ENCODE peak calls at places on chromosome X, in six cellular contexts. One of them, this sample, is unnamed.

GRCh38 chrX:288561-288991 is 7.4 kb downstream of the PLCXD1 start:
- DNase-seq in suprapubic skin: peak; percentile 49
- DNase-seq in transverse colon: no peak
- DNase-seq in tibial nerve: no peak
- DNase-seq in bronchial epithelial cell: no peak
- DNase-seq in fibroblast of pulmonary artery: no peak
- DNase-seq in this sample: no peak

GRCh38 chrX:36961590-36961989 is 46.6 kb upstream of the FAM47C start:
- DNase-seq in bronchial epithelial cell: peak; percentile 3
- DNase-seq in transverse colon: no peak
- DNase-seq in suprapubic skin: no peak
- DNase-seq in fibroblast of pulmonary artery: no peak
- DNase-seq in tibial nerve: no peak
- DNase-seq in this sample: no peak

GRCh38 chrX:142052238-142052637 is 148.5 kb downstream of the MAGEC1 start:
- DNase-seq in bronchial epithelial cell: no peak
- DNase-seq in suprapubic skin: no peak
- DNase-seq in transverse colon: no peak
- DNase-seq in fibroblast of pulmonary artery: no peak
- DNase-seq in tibial nerve: no peak
- DNase-seq in this sample: no peak

GRCh38 chrX:26442340-26442739 is 226.4 kb downstream of the MAGEB5 start:
- DNase-seq in fibroblast of pulmonary artery: peak; percentile 44
- DNase-seq in suprapubic skin: no peak
- DNase-seq in transverse colon: no peak
- DNase-seq in tibial nerve: peak; percentile 4
- DNase-seq in bronchial epithelial cell: peak; percentile 2
- DNase-seq in this sample: no peak

GRCh38 chrX:72349190-72349589 is 43.5 kb upstream of the CITED1 start:
- DNase-seq in suprapubic skin: no peak
- DNase-seq in fibroblast of pulmonary artery: no peak
- DNase-seq in transverse colon: no peak
- DNase-seq in bronchial epithelial cell: no peak
- DNase-seq in tibial nerve: no peak
- DNase-seq in this sample: peak; percentile 4

GRCh38 chrX:115713465-115713864 is 152.5 kb downstream of the PLS3 start:
- DNase-seq in fibroblast of pulmonary artery: no peak
- DNase-seq in tibial nerve: no peak
- DNase-seq in transverse colon: no peak
- DNase-seq in suprapubic skin: no peak
- DNase-seq in bronchial epithelial cell: peak; percentile 79
- DNase-seq in this sample: no peak

GRCh38 chrX:153592966-153593688 is 5.8 kb downstream of the CCNQ start:
- DNase-seq in bronchial epithelial cell: no peak
- DNase-seq in fibroblast of pulmonary artery: no peak
- DNase-seq in tibial nerve: no peak
- DNase-seq in suprapubic skin: no peak
- DNase-seq in transverse colon: no peak
- DNase-seq in this sample: no peak

GRCh38 chrX:153469811-153470410 is 465 bp downstream of the HAUS7 start:
- DNase-seq in tibial nerve: no peak
- DNase-seq in bronchial epithelial cell: peak; percentile 8
- DNase-seq in suprapubic skin: no peak
- DNase-seq in transverse colon: no peak
- DNase-seq in fibroblast of pulmonary artery: peak; percentile 24
- DNase-seq in this sample: no peak

GRCh38 chrX:150044556-150044955 is 106.3 kb upstream of the EOLA2 start:
- DNase-seq in bronchial epithelial cell: no peak
- DNase-seq in transverse colon: no peak
- DNase-seq in fibroblast of pulmonary artery: peak; percentile 29
- DNase-seq in suprapubic skin: no peak
- DNase-seq in tibial nerve: no peak
- DNase-seq in this sample: no peak

GRCh38 chrX:130171446-130172126 is at the start of gene RAB33A:
- DNase-seq in tibial nerve: no peak
- DNase-seq in transverse colon: peak; percentile 13
- DNase-seq in bronchial epithelial cell: no peak
- DNase-seq in fibroblast of pulmonary artery: peak; percentile 11
- DNase-seq in suprapubic skin: no peak
- DNase-seq in this sample: no peak

GRCh38 chrX:1465261-1466231 is 12.8 kb upstream of the ASMTL start:
- DNase-seq in tibial nerve: no peak
- DNase-seq in fibroblast of pulmonary artery: no peak
- DNase-seq in bronchial epithelial cell: no peak
- DNase-seq in suprapubic skin: no peak
- DNase-seq in transverse colon: no peak
- DNase-seq in this sample: no peak

GRCh38 chrX:10021461-10022272 is 54.5 kb downstream of the CLDN34 start:
- DNase-seq in transverse colon: no peak
- DNase-seq in fibroblast of pulmonary artery: peak; percentile 43
- DNase-seq in tibial nerve: no peak
- DNase-seq in suprapubic skin: no peak
- DNase-seq in bronchial epithelial cell: peak; percentile 53
- DNase-seq in this sample: no peak

GRCh38 chrX:118553042-118553714 is 57.6 kb downstream of the DOCK11 start:
- DNase-seq in bronchial epithelial cell: no peak
- DNase-seq in fibroblast of pulmonary artery: no peak
- DNase-seq in suprapubic skin: no peak
- DNase-seq in transverse colon: no peak
- DNase-seq in tibial nerve: no peak
- DNase-seq in this sample: no peak

GRCh38 chrX:47146936-47147859 is 2.2 kb downstream of the RBM10 start:
- DNase-seq in tibial nerve: no peak
- DNase-seq in fibroblast of pulmonary artery: no peak
- DNase-seq in transverse colon: no peak
- DNase-seq in bronchial epithelial cell: no peak
- DNase-seq in suprapubic skin: no peak
- DNase-seq in this sample: no peak

GRCh38 chrX:16671005-16671404 is 21.0 kb downstream of the S100G start:
- DNase-seq in suprapubic skin: no peak
- DNase-seq in transverse colon: no peak
- DNase-seq in fibroblast of pulmonary artery: peak; percentile 76
- DNase-seq in bronchial epithelial cell: peak; percentile 23
- DNase-seq in tibial nerve: peak; percentile 28
- DNase-seq in this sample: no peak

GRCh38 chrX:78595901-78596502 is 63.1 kb downstream of the RTL3 start:
- DNase-seq in suprapubic skin: no peak
- DNase-seq in bronchial epithelial cell: no peak
- DNase-seq in fibroblast of pulmonary artery: peak; percentile 21
- DNase-seq in tibial nerve: peak; percentile 5
- DNase-seq in transverse colon: no peak
- DNase-seq in this sample: no peak

GRCh38 chrX:43500996-43501694 is 155.0 kb upstream of the MAOA start:
- DNase-seq in bronchial epithelial cell: peak; percentile 31
- DNase-seq in transverse colon: no peak
- DNase-seq in suprapubic skin: no peak
- DNase-seq in fibroblast of pulmonary artery: no peak
- DNase-seq in tibial nerve: no peak
- DNase-seq in this sample: no peak

GRCh38 chrX:154750301-154751120 is at the start of gene GAB3:
- DNase-seq in fibroblast of pulmonary artery: peak; percentile 33
- DNase-seq in bronchial epithelial cell: no peak
- DNase-seq in suprapubic skin: peak; percentile 66
- DNase-seq in transverse colon: peak; percentile 46
- DNase-seq in tibial nerve: no peak
- DNase-seq in this sample: no peak

GRCh38 chrX:12936947-12937346 is 30.5 kb downstream of the TLR8 start:
- DNase-seq in fibroblast of pulmonary artery: no peak
- DNase-seq in tibial nerve: no peak
- DNase-seq in transverse colon: no peak
- DNase-seq in bronchial epithelial cell: no peak
- DNase-seq in suprapubic skin: no peak
- DNase-seq in this sample: no peak

GRCh38 chrX:635428-636192 is 5.0 kb downstream of the SHOX start:
- DNase-seq in transverse colon: no peak
- DNase-seq in tibial nerve: no peak
- DNase-seq in bronchial epithelial cell: no peak
- DNase-seq in suprapubic skin: no peak
- DNase-seq in fibroblast of pulmonary artery: no peak
- DNase-seq in this sample: no peak

GRCh38 chrX:9857575-9857974 is 71.3 kb downstream of the SHROOM2 start:
- DNase-seq in fibroblast of pulmonary artery: no peak
- DNase-seq in transverse colon: no peak
- DNase-seq in tibial nerve: no peak
- DNase-seq in bronchial epithelial cell: no peak
- DNase-seq in suprapubic skin: no peak
- DNase-seq in this sample: no peak

GRCh38 chrX:70480660-70481018 is 36.0 kb downstream of the DLG3 start:
- DNase-seq in transverse colon: no peak
- DNase-seq in suprapubic skin: no peak
- DNase-seq in fibroblast of pulmonary artery: peak; percentile 24
- DNase-seq in tibial nerve: no peak
- DNase-seq in bronchial epithelial cell: no peak
- DNase-seq in this sample: no peak

GRCh38 chrX:118226060-118226428 is 109.4 kb upstream of the KLHL13 start:
- DNase-seq in tibial nerve: no peak
- DNase-seq in fibroblast of pulmonary artery: peak; percentile 26
- DNase-seq in suprapubic skin: no peak
- DNase-seq in transverse colon: no peak
- DNase-seq in bronchial epithelial cell: peak; percentile 45
- DNase-seq in this sample: no peak

GRCh38 chrX:144275826-144276225 is 392.0 kb downstream of the UBE2NL start:
- DNase-seq in suprapubic skin: no peak
- DNase-seq in transverse colon: no peak
- DNase-seq in bronchial epithelial cell: no peak
- DNase-seq in fibroblast of pulmonary artery: no peak
- DNase-seq in tibial nerve: no peak
- DNase-seq in this sample: no peak

GRCh38 chrX:151363316-151363715 is 33.7 kb upstream of the VMA21 start:
- DNase-seq in suprapubic skin: no peak
- DNase-seq in fibroblast of pulmonary artery: no peak
- DNase-seq in transverse colon: no peak
- DNase-seq in bronchial epithelial cell: no peak
- DNase-seq in tibial nerve: no peak
- DNase-seq in this sample: no peak

GRCh38 chrX:9562851-9563250 is 98.0 kb downstream of the TBL1X start:
- DNase-seq in bronchial epithelial cell: peak; percentile 26
- DNase-seq in transverse colon: no peak
- DNase-seq in fibroblast of pulmonary artery: peak; percentile 90
- DNase-seq in suprapubic skin: no peak
- DNase-seq in tibial nerve: no peak
- DNase-seq in this sample: no peak

GRCh38 chrX:109856974-109857373 is 123.9 kb upstream of the ACSL4 start:
- DNase-seq in tibial nerve: peak; percentile 15
- DNase-seq in fibroblast of pulmonary artery: peak; percentile 58
- DNase-seq in bronchial epithelial cell: no peak
- DNase-seq in transverse colon: no peak
- DNase-seq in suprapubic skin: no peak
- DNase-seq in this sample: no peak

GRCh38 chrX:8728932-8729331 is 3.0 kb downstream of the ANOS1 start:
- DNase-seq in tibial nerve: no peak
- DNase-seq in bronchial epithelial cell: no peak
- DNase-seq in fibroblast of pulmonary artery: no peak
- DNase-seq in suprapubic skin: no peak
- DNase-seq in transverse colon: no peak
- DNase-seq in this sample: no peak

GRCh38 chrX:6095469-6095868 is 133.2 kb downstream of the NLGN4X start:
- DNase-seq in tibial nerve: no peak
- DNase-seq in suprapubic skin: no peak
- DNase-seq in bronchial epithelial cell: peak; percentile 10
- DNase-seq in fibroblast of pulmonary artery: no peak
- DNase-seq in transverse colon: no peak
- DNase-seq in this sample: no peak
- TF ChIP-seq CTCF in tibial nerve: no peak
- TF ChIP-seq CTCF in suprapubic skin: no peak
- TF ChIP-seq CTCF in bronchial epithelial cell: peak; percentile 27
- TF ChIP-seq CTCF in fibroblast of pulmonary artery: no peak
- TF ChIP-seq CTCF in transverse colon: no peak
- TF ChIP-seq CTCF in this sample: peak; percentile 3

GRCh38 chrX:48749182-48749581 is 12.4 kb upstream of the GLOD5 start:
- DNase-seq in bronchial epithelial cell: no peak
- DNase-seq in transverse colon: no peak
- DNase-seq in fibroblast of pulmonary artery: no peak
- DNase-seq in tibial nerve: no peak
- DNase-seq in suprapubic skin: no peak
- DNase-seq in this sample: no peak
- H3K4me3 ChIP-seq in bronchial epithelial cell: no peak overlapping the region
- H3K4me3 ChIP-seq in transverse colon: no peak overlapping the region
- H3K4me3 ChIP-seq in fibroblast of pulmonary artery: no peak overlapping the region
- H3K4me3 ChIP-seq in tibial nerve: no peak overlapping the region
- H3K4me3 ChIP-seq in suprapubic skin: no peak overlapping the region
- H3K4me3 ChIP-seq in this sample: no peak overlapping the region

DNA sequence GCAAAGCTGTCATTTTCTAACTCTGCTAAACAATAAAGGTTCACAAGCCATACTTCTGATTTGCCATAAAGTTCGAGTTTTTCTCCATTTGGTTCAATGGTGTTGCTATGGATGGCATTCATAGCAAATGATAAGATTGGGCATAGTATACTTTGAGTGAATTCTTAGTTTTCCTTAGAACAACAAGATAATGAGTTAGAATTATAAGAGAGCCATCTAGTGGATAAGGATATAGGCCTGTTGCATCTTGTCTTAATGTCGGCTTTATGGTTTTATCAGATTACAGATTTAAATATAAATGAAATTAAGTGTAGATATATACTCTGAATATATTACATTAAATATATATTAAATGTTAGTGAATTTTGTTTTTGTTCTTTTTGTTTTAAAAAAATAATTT is 644.6 kb downstream of the IL1RAPL1 start:
- DNase-seq in transverse colon: no peak
- DNase-seq in fibroblast of pulmonary artery: peak; percentile 35
- DNase-seq in bronchial epithelial cell: peak; percentile 2
- DNase-seq in suprapubic skin: no peak
- DNase-seq in tibial nerve: no peak
- DNase-seq in this sample: no peak
- TF ChIP-seq CTCF in transverse colon: no peak
- TF ChIP-seq CTCF in fibroblast of pulmonary artery: peak; percentile 46
- TF ChIP-seq CTCF in bronchial epithelial cell: no peak
- TF ChIP-seq CTCF in suprapubic skin: no peak
- TF ChIP-seq CTCF in tibial nerve: no peak
- TF ChIP-seq CTCF in this sample: no peak

DNA sequence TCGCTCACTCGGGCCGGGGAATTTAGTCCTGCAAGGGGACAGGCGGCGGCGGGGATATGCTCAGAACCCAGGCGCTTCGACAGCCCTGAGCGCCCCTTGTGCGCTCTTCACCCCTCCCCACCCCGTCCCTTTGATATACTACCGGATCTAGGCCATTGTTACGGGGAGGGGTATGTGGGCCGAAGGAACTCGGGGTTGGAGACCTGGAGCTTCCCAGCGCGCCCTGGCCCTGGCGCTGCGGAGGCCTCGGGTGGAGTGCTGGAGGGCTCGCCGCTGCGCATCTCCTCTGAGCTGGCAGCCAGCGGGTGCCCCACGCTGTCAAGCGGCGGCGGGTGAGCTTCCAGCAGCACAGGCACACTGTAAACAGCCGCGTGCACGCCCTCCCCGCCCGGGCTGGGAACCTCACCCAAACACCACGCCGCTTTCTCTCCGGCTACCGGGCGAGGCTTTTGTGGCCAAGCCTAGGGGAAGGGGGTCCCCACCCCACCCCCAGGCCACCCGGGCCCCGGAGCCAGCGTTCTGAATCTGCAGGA is 54.5 kb upstream of the BCOR start:
- DNase-seq in transverse colon: peak; percentile 51
- DNase-seq in bronchial epithelial cell: no peak
- DNase-seq in fibroblast of pulmonary artery: no peak
- DNase-seq in tibial nerve: no peak
- DNase-seq in suprapubic skin: no peak
- DNase-seq in this sample: no peak
- H3K4me3 ChIP-seq in transverse colon: peak overlapping the region; percentile 6
- H3K4me3 ChIP-seq in bronchial epithelial cell: peak overlapping the region; percentile 37
- H3K4me3 ChIP-seq in fibroblast of pulmonary artery: no peak overlapping the region
- H3K4me3 ChIP-seq in tibial nerve: peak overlapping the region; percentile 52
- H3K4me3 ChIP-seq in suprapubic skin: peak overlapping the region; percentile 53
- H3K4me3 ChIP-seq in this sample: no peak overlapping the region

GRCh38 chrX:30489323-30489722 is 88.2 kb downstream of the TASL start:
- DNase-seq in fibroblast of pulmonary artery: no peak
- DNase-seq in tibial nerve: no peak
- DNase-seq in suprapubic skin: no peak
- DNase-seq in transverse colon: no peak
- DNase-seq in bronchial epithelial cell: no peak
- DNase-seq in this sample: no peak
- TF ChIP-seq CTCF in fibroblast of pulmonary artery: no peak
- TF ChIP-seq CTCF in tibial nerve: no peak
- TF ChIP-seq CTCF in suprapubic skin: no peak
- TF ChIP-seq CTCF in transverse colon: no peak
- TF ChIP-seq CTCF in bronchial epithelial cell: no peak
- TF ChIP-seq CTCF in this sample: no peak

This sample was measured in GM12864.